ENCODE peak calls at places on chromosome 5, in four cellular contexts. G is K562, I is HepG2, M is GM12878. C is an unnamed sample.

GRCh38 chr5:22835630-22836029 is 17.5 kb downstream of the CDH12 start:
- DNase-seq in G (no peak), I (no peak), M (no peak), C (no peak)

GRCh38 chr5:98781964-98782363 is 8.5 kb downstream of the RGMB start:
- DNase-seq in G (no peak), I (no peak), M (no peak), C (no peak)

GRCh38 chr5:148005788-148006520 is 57.8 kb upstream of the SPINK5 start:
- DNase-seq in G (peak), I (peak), M (no peak), C (no peak)

GRCh38 chr5:160887780-160888179 is 35.8 kb upstream of the ATP10B start:
- DNase-seq in G (no peak), I (peak), M (no peak), C (no peak)

GRCh38 chr5:132854301-132854700 is 12.0 kb downstream of the GDF9 start:
- DNase-seq in G (no peak), I (no peak), M (no peak), C (no peak)

GRCh38 chr5:141564216-141564692 is 54.5 kb downstream of the DIAPH1 start:
- DNase-seq in G (peak), I (peak), M (peak), C (peak)

GRCh38 chr5:9115093-9115492 is 430.8 kb downstream of the SEMA5A start:
- DNase-seq in G (no peak), I (no peak), M (no peak), C (no peak)

GRCh38 chr5:2591777-2592453 is 159.6 kb downstream of the IRX2 start:
- DNase-seq in G (no peak), I (no peak), M (no peak), C (no peak)

GRCh38 chr5:55063220-55063863 is 39.1 kb upstream of the GZMA start:
- DNase-seq in G (no peak), I (no peak), M (no peak), C (no peak)

GRCh38 chr5:147621016-147621415 is 111.1 kb upstream of the DPYSL3 start:
- DNase-seq in G (no peak), I (no peak), M (no peak), C (no peak)

GRCh38 chr5:34930527-34930844 is 1.1 kb downstream of the DNAJC21 start:
- DNase-seq in G (no peak), I (no peak), M (no peak), C (no peak)

GRCh38 chr5:9596833-9597232 is 33.3 kb downstream of the TAS2R1 start:
- DNase-seq in G (no peak), I (no peak), M (no peak), C (no peak)

GRCh38 chr5:124747770-124748686 is 1.6 kb upstream of the ZNF608 start:
- DNase-seq in G (no peak), I (no peak), M (peak), C (no peak)

GRCh38 chr5:60177596-60177995 is 284.1 kb upstream of the PDE4D start:
- DNase-seq in G (no peak), I (no peak), M (no peak), C (no peak)

GRCh38 chr5:80745490-80745889 is 90.7 kb upstream of the DHFR start:
- DNase-seq in G (peak), I (no peak), M (no peak), C (no peak)

GRCh38 chr5:14148890-14149671 is 5.9 kb downstream of the TRIO start:
- DNase-seq in G (no peak), I (peak), M (no peak), C (no peak)

GRCh38 chr5:144189800-144190429 is 19.2 kb downstream of the KCTD16 start:
- DNase-seq in G (no peak), I (no peak), M (peak), C (peak)

GRCh38 chr5:174204914-174205313 is 159.4 kb downstream of the NSG2 start:
- DNase-seq in G (no peak), I (no peak), M (no peak), C (no peak)

GRCh38 chr5:157193699-157194424 is 13.2 kb downstream of the ITK start:
- DNase-seq in G (no peak), I (no peak), M (no peak), C (no peak)

GRCh38 chr5:61245486-61245885 is 83.2 kb upstream of the SMIM15 start:
- DNase-seq in G (no peak), I (no peak), M (no peak), C (peak)

GRCh38 chr5:122849746-122850145 is 4.3 kb downstream of the SNX24 start:
- DNase-seq in G (no peak), I (no peak), M (no peak), C (no peak)

GRCh38 chr5:143495823-143496275 is 92.4 kb upstream of the NR3C1 start:
- DNase-seq in G (no peak), I (no peak), M (no peak), C (no peak)

GRCh38 chr5:52786937-52787599 is 648 bp upstream of the ITGA1 start:
- DNase-seq in G (no peak), I (peak), M (no peak), C (no peak)

GRCh38 chr5:43412151-43412550 is at the start of gene CCL28:
- DNase-seq in G (no peak), I (no peak), M (no peak), C (no peak)

GRCh38 chr5:175652741-175653663 is 4.9 kb upstream of the HRH2 start:
- DNase-seq in G (no peak), I (no peak), M (no peak), C (no peak)

GRCh38 chr5:139147743-139148079 is 50.5 kb downstream of the SIL1 start:
- DNase-seq in G (no peak), I (no peak), M (no peak), C (no peak)

GRCh38 chr5:72599519-72600400 is 92.5 kb upstream of the ZNF366 start:
- DNase-seq in G (no peak), I (no peak), M (no peak), C (no peak)

GRCh38 chr5:14809369-14810144 is 62.0 kb downstream of the ANKH start:
- DNase-seq in G (peak), I (peak), M (peak), C (no peak)

GRCh38 chr5:115686692-115687054 is 60.8 kb upstream of the TMED7 start:
- DNase-seq in G (no peak), I (no peak), M (no peak), C (no peak)

GRCh38 chr5:109656829-109657228 is 32.9 kb upstream of the MAN2A1 start:
- DNase-seq in G (peak), I (no peak), M (no peak), C (no peak)

GRCh38 chr5:142958933-142959682 is 188.9 kb downstream of the ARHGAP26 start:
- DNase-seq in G (no peak), I (no peak), M (no peak), C (no peak)

DNA sequence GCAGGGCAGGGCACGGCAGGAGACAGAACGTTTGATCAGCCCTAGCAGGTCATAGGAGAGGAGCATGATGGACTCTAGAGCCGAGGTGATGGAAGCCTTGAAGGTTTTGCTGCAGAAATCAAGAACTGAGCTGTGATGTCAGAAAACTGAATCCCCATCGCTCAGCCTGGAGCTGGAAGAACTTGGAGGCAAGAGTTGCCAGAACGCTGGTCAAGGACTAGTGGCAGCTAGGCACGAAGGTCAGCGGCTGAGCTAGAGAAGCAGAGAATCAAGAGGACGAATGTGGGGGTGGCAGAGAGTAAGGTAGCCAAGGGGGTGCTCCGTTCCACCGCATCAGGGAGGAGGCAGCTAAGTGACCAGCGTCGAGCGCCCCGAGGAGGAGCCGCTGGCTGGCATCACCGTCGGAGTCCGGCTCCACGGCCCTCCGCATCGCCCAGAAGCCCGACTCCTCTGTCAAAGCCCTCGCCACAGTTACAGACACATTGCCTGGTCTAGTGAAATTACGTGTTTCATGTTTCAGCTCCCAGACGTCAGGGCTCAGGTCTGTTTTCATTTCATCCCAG is 1.2 kb upstream of the GALNT10 start:
- DNase-seq in G (no peak), I (no peak), M (no peak), C (no peak)
- TF ChIP-seq FOXK2 in G (no peak), I (no peak), M (no peak), C (no peak)

DNA sequence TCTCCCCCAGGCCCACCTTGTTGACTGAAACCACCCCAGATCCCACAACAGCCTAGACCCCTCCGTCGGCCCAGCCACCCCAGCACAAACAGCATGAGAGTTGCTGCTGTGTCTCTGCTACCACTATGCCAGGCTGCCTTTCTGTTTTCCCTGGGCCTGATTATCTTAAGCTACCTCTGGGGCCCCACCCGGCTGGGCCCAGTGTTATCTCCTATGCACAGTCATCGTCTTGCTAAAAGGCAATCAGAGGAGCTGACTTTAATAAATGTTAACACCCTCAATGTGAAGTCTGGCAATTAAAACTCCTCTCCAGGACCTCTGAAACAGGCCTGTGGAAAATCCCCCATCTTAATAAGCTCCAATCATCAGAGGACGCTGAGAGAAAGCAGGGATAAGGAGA is 144.9 kb downstream of the FAM114A2 start:
- DNase-seq in G (peak), I (no peak), M (no peak), C (no peak)
- TF ChIP-seq FOXK2 in G (no peak), I (no peak), M (no peak), C (no peak)

DNA sequence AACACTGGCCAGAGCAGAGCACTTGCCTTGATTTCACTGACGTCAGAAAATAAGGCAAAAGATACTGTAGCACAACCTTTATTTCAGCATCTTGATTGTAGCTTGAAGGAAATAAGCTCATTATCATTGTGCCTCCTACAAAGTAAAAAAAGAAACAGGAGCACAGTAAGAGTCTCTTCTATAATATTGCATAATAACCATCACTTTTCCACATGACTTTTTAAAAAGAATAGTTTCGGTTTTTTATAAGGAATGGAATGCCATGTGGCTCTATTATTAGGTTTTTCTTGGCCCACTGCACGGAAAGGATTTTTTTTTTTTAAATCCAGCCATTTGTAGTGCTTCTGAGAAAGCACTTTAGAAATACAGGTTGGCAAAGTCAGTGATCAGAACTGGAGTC is 655.3 kb downstream of the LRRC70 start:
- DNase-seq in G (no peak), I (no peak), M (no peak), C (no peak)
- TF ChIP-seq FOXK2 in G (no peak), I (no peak), M (no peak), C (no peak)

DNA sequence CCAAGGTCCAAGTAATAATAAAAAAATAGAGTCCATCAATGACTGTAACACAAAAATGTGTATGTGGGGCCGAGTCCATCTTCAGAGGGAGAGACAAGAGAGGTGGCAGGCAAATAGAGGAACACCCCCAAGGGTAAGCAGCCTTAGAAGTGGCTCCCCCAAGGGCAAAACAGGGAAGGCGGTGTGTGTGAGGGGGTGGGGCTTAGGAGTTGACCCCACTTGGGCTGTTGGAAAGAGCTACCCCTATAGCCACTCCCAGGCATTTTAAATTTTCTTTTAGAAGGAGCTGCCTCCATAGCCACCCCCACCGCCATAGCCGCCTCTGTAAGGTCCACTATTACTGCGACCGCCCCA is 1.3 kb downstream of the HNRNPA0 start:
- DNase-seq in G (peak), I (peak), M (no peak), C (peak)
- TF ChIP-seq FOXK2 in G (no peak), I (no peak), M (no peak), C (no peak)

DNA sequence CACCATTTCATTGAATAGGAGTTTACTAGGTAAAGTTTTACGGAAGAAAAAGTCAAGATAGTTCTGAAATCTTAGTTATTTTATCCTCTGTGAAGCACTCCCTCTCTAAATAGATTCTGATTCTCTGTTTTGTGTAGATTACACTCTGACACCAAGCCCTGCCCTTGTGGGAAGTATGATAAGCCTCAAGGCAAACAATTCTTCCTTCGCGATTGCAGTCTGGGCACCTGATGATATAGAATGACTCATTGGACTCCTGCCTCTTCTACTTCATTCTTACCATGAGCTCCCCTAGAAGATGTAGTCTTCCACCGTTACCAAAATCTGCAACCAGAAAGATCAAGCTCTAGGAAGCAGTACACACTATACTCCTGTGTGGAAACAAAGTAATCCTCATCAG is 626.9 kb upstream of the PTGER4 start:
- DNase-seq in G (peak), I (no peak), M (no peak), C (no peak)
- TF ChIP-seq FOXK2 in G (no peak), I (no peak), M (no peak), C (no peak)

DNA sequence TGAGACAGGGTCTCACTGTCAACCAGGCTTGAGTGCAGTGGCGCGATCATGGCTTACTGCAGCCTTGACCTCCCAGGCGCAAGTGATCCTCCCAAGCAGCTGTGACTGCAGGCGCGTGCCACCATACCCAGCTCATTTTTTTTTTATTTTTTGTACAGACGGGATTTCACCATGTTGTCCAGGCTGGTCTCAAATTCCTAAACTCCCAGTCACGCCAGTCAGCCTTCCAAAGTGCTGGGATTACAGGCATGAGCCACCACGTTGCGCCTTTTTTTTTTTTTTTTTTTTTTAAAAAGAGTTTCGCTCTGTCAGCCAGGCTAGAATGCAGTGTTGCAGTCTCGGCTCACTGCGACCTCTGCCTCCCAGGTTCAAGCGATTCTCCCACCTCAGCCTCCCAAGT is 27.1 kb upstream of the SRP19 start:
- DNase-seq in G (no peak), I (no peak), M (no peak), C (no peak)
- TF ChIP-seq FOXK2 in G (no peak), I (no peak), M (no peak), C (no peak)

GRCh38 chr5:56123531-56124243 is 109.4 kb downstream of the ANKRD55 start:
- DNase-seq in G (peak), I (peak), M (no peak), C (peak)
- TF ChIP-seq FOXK2 in G (peak), I (peak), M (no peak), C (no peak)

DNA sequence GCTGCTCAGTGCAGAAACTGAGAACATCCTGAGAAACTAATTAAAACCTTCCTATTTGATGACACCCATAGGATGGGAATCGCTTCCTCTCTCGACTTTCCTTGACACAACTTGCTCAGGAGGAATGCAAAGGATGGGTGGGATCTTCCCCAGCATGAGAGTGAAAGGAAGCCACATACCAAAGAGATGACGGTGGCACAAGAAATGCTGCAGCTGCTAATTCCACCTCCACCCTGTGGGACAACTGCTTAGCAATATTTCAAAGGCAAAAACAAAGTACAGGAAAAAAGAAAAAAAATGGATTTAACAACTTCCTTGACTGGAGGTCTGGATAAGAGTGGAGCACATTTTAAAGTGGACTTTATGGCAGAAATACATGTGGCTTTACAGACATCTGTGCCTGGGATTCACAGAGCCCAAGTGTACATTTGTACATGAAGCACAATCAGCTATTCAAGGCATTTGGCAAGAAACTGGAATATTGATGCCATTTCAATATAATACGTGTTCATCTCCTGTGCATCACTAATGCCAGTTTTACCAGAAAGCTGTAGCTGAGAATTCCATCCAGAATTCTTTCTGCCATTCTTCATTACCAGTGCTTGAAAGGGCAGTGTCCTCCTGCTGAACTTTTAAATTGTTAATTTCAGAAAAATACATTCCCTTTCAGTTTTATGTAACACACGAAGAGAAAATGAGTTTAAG is 359.2 kb upstream of the ACTBL2 start:
- DNase-seq in G (no peak), I (no peak), M (no peak), C (no peak)
- TF ChIP-seq FOXK2 in G (no peak), I (no peak), M (no peak), C (no peak)

C was measured in HEK293T.